ENCODE peak calls at places on chromosomes 7 and 10, in four cellular contexts. D, G, U and P are unnamed samples.

GRCh38 chr10:77873558-77874380 is 52.8 kb downstream of the DLG5 start:
- DNase-seq in D (peak), G (peak), U (peak), P (peak)

GRCh38 chr7:55572378-55573233 is at the start of gene VOPP1:
- DNase-seq in D (peak), G (peak), U (peak), P (no peak)

GRCh38 chr10:62959553-62959952 is 143.4 kb upstream of the EGR2 start:
- DNase-seq in D (no peak), G (no peak), U (peak), P (no peak)

GRCh38 chr10:5585517-5586222 is 60.9 kb downstream of the CALML3 start:
- DNase-seq in D (no peak), G (peak), U (no peak), P (no peak)

GRCh38 chr10:128064615-128065580 is 61.3 kb downstream of the MKI67 start:
- DNase-seq in D (no peak), G (peak), U (peak), P (peak)

GRCh38 chr7:28411876-28412662 is at the start of gene CREB5:
- DNase-seq in D (no peak), G (no peak), U (no peak), P (no peak)

GRCh38 chr7:27739914-27740448 is at the start of gene TAX1BP1:
- DNase-seq in D (peak), G (peak), U (peak), P (peak)

GRCh38 chr7:22364023-22364422 is 7.1 kb upstream of the RAPGEF5 start:
- DNase-seq in D (no peak), G (no peak), U (no peak), P (no peak)

GRCh38 chr7:50718876-50719275 is 63.8 kb downstream of the GRB10 start:
- DNase-seq in D (no peak), G (no peak), U (no peak), P (no peak)

GRCh38 chr7:36157506-36158320 is 4.7 kb downstream of the EEPD1 start:
- DNase-seq in D (no peak), G (no peak), U (no peak), P (no peak)

GRCh38 chr7:5183155-5183554 is 6.9 kb upstream of the WIPI2 start:
- DNase-seq in D (peak), G (no peak), U (no peak), P (no peak)

GRCh38 chr7:79217468-79217867 is 236.0 kb downstream of the MAGI2 start:
- DNase-seq in D (no peak), G (peak), U (peak), P (peak)

GRCh38 chr7:110418651-110419270 is 672.2 kb upstream of the LRRN3 start:
- DNase-seq in D (no peak), G (no peak), U (no peak), P (no peak)

GRCh38 chr7:157690833-157691382 is 354.1 kb downstream of the DNAJB6 start:
- DNase-seq in D (peak), G (peak), U (no peak), P (no peak)

GRCh38 chr10:52029628-52030027 is 284.5 kb upstream of the DKK1 start:
- DNase-seq in D (no peak), G (no peak), U (no peak), P (no peak)